ENCODE peak calls at places on chromosomes 16 and 17, in seven cellular contexts. C is Calu3, Q is bronchial epithelial cell, V is GM12865, S is fibroblast of mammary gland, N is AG09309, W is IMR-90. T is an unnamed sample.

GRCh38 chr16:508884-509736 is 18.4 kb upstream of the CAPN15 start:
- DNase-seq in W (peak), C (no peak), N (no peak), V (no peak), Q (no peak), S (no peak), T (no peak)

GRCh38 chr17:63369233-63369632 is 76.9 kb downstream of the CYB561 start:
- DNase-seq in S (peak), C (no peak), V (no peak), N (no peak), W (peak), Q (no peak), T (no peak)

GRCh38 chr17:47792979-47793378 is 28.6 kb downstream of the OSBPL7 start:
- DNase-seq in W (no peak), S (no peak), C (no peak), V (no peak), N (no peak), Q (no peak), T (no peak)

GRCh38 chr17:1375615-1376014 is 24.4 kb downstream of the YWHAE start:
- DNase-seq in S (no peak), W (no peak), C (no peak), Q (no peak), N (no peak), V (peak), T (no peak)

GRCh38 chr16:23947838-23948237 is 112.1 kb downstream of the PRKCB start:
- DNase-seq in W (no peak), S (no peak), Q (no peak), N (no peak), C (no peak), V (no peak), T (no peak)

GRCh38 chr16:546909-547770 is 13.1 kb upstream of the PRR35 start:
- DNase-seq in Q (no peak), S (peak), C (no peak), W (peak), N (no peak), V (no peak), T (no peak)

GRCh38 chr16:56354746-56355145 is 70.6 kb downstream of the AMFR start:
- DNase-seq in V (no peak), Q (no peak), W (no peak), S (no peak), N (no peak), C (no peak), T (no peak)

GRCh38 chr16:4270595-4270994 is 2.2 kb downstream of the TFAP4 start:
- DNase-seq in W (no peak), C (no peak), Q (no peak), S (no peak), V (no peak), N (no peak), T (no peak)

GRCh38 chr17:66915204-66915611 is 49.3 kb upstream of the CACNG4 start:
- DNase-seq in Q (peak), C (peak), N (no peak), V (peak), W (no peak), S (no peak), T (no peak)

GRCh38 chr16:89312598-89313299 is 95.2 kb downstream of the ZNF778 start:
- DNase-seq in Q (no peak), N (no peak), W (no peak), C (no peak), V (no peak), S (no peak), T (no peak)

GRCh38 chr17:2181206-2181983 is 122.2 kb downstream of the SMG6 start:
- DNase-seq in S (peak), C (no peak), N (peak), W (peak), V (no peak), Q (peak), T (peak)

GRCh38 chr17:304461-304860 is 48.1 kb downstream of the RPH3AL start:
- DNase-seq in N (no peak), V (no peak), S (no peak), C (no peak), W (no peak), Q (no peak), T (no peak)

GRCh38 chr16:21214086-21214485 is 2.7 kb upstream of the ZP2 start:
- DNase-seq in Q (no peak), N (no peak), V (no peak), S (no peak), C (no peak), W (no peak), T (no peak)

GRCh38 chr16:81350306-81350615 is 35.5 kb downstream of the GAN start:
- DNase-seq in S (peak), W (peak), Q (peak), V (no peak), N (no peak), C (no peak), T (no peak)

GRCh38 chr17:34116306-34116705 is 138.8 kb upstream of the CCL2 start:
- DNase-seq in N (no peak), V (no peak), Q (no peak), C (no peak), S (no peak), W (no peak), T (no peak)

GRCh38 chr16:81636298-81636960 is 142.7 kb upstream of the PLCG2 start:
- DNase-seq in C (no peak), V (no peak), S (no peak), W (no peak), Q (no peak), N (no peak), T (no peak)

GRCh38 chr16:84088695-84089395 is 27.9 kb downstream of the MBTPS1 start:
- DNase-seq in N (no peak), W (no peak), C (no peak), Q (no peak), V (peak), S (no peak), T (peak)

GRCh38 chr16:63612462-63613227 is 1509.2 kb downstream of the CDH11 start:
- DNase-seq in N (no peak), W (no peak), S (no peak), V (no peak), Q (no peak), C (no peak), T (no peak)

GRCh38 chr17:76000755-76001521 is at the start of gene CDK3:
- DNase-seq in N (no peak), W (no peak), Q (no peak), V (no peak), S (no peak), C (no peak), T (no peak)

GRCh38 chr17:20999044-20999573 is 43.7 kb downstream of the USP22 start:
- DNase-seq in Q (no peak), C (no peak), W (no peak), S (peak), N (no peak), V (no peak), T (no peak)

GRCh38 chr17:72120878-72121163 is at the start of gene SOX9:
- DNase-seq in S (peak), Q (peak), V (peak), N (peak), W (peak), C (peak), T (peak)

DNA sequence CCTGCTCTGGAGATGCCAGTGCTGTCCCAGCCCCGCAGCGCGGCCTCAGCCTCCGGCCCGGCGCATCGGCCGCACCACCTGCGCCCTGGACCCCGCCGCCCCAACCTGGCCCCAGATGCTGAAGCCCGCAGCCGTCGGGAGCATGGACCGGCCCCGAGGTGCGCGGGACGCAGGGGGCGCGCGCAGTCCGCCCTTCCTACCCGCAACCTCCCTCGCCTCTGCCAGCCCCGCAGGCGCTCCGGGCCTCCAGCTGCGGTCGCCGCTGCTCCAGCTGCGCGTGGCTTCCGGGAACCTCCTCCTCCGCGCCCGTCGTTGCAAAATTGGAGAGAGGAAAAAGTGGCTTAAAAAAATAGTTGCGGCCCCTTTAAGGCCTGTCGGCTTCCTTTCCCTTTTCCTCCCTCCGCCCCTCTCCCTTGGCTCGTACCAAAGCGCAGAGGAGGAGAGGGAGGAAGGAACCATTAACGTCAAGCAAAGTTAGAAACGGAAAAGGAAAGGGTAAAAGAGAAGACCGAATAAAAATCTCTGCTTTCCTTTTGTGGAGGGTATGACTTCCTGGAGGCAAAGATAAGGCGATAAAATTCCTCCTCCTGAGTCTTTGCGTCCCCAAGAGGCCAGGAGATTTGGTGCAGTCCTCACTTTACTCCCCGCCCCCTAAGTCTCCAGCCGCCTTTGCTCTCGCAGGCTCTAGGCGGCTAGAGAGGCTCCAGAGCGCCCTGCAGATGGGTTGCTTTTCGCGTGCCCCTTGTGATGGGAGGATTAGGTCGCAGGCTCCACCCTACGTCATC is at the start of gene CDIPT:
- DNase-seq in N (peak), Q (peak), V (peak), S (peak), W (peak), C (peak), T (peak)
- TF ChIP-seq CTCF in N (peak), Q (peak), V (peak), S (peak), W (peak), C (peak), T (peak)

GRCh38 chr17:81912441-81913309 is 1.5 kb upstream of the PCYT2 start:
- DNase-seq in N (no peak), C (peak), W (no peak), V (no peak), S (no peak), Q (peak), T (no peak)
- TF ChIP-seq CTCF in N (no peak), C (no peak), W (no peak), V (no peak), S (no peak), Q (no peak), T (no peak)

GRCh38 chr17:42623732-42624596 is 14.5 kb downstream of the TUBG1 start:
- DNase-seq in N (no peak), W (peak), V (no peak), S (peak), Q (peak), C (peak), T (no peak)
- TF ChIP-seq CTCF in N (no peak), W (no peak), V (no peak), S (peak), Q (no peak), C (no peak), T (no peak)

GRCh38 chr16:12062343-12063003 is 85.9 kb downstream of the SNX29 start:
- DNase-seq in N (peak), S (peak), V (no peak), C (peak), Q (peak), W (peak), T (no peak)

GRCh38 chr16:12063435-12063834 is 86.9 kb downstream of the SNX29 start:
- DNase-seq in N (no peak), C (no peak), W (no peak), V (no peak), Q (no peak), S (no peak), T (no peak)

GRCh38 chr16:12061336-12062055 is 85.0 kb downstream of the SNX29 start:
- DNase-seq in V (no peak), W (peak), Q (peak), S (peak), N (no peak), C (no peak), T (no peak)

GRCh38 chr16:12064291-12064690 is 87.8 kb downstream of the SNX29 start:
- DNase-seq in W (no peak), S (no peak), Q (no peak), V (no peak), N (no peak), C (no peak), T (no peak)

DNA sequence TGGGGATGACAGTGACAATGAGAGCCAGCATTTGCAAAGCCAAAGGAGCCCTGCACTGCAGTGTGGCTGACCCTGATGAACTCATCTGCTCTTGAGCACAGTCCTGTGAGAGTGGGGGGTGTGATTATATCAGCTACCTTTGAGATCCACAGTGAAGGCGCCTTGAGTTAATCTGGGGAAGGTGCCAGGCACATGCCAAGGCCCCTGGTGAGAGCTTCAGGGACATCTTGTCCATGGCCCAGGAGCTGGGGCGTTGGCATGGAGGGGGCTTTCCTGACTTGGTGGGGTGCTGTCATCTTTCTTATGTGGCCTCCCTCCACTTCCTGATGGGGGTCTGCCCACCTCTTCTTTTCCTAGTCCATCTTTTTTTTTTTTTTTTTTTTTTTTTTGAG is 86.5 kb downstream of the SNX29 start:
- DNase-seq in Q (no peak), C (no peak), V (no peak), N (no peak), W (no peak), S (no peak), T (no peak)
- TF ChIP-seq CTCF in Q (no peak), C (no peak), V (no peak), N (no peak), W (no peak), S (no peak), T (no peak)

GRCh38 chr16:31298958-31299357 is 39.2 kb downstream of the ITGAM start:
- DNase-seq in Q (peak), N (no peak), C (no peak), S (no peak), V (no peak), W (no peak), T (no peak)
- TF ChIP-seq CTCF in Q (peak), N (peak), C (no peak), S (peak), V (peak), W (peak), T (no peak)